ENCODE peak calls at places on chromosomes 3 and 15, in six cellular contexts. X is fibroblast of pulmonary artery, H is fibroblast of the aortic adventitia, K is cardiac muscle cell, P is neural crest cell, M is body of pancreas. V is an unnamed sample.

GRCh38 chr15:81809543-81809942 is 236.3 kb downstream of the MEX3B start:
- DNase-seq in H (peak; percentile 5), P (no peak), M (peak; percentile 30), K (peak; percentile 16), X (peak; percentile 7), V (peak; percentile 31)

GRCh38 chr3:38725726-38726410 is 76.4 kb upstream of the SCN5A start:
- DNase-seq in X (peak; percentile 28), K (peak; percentile 43), H (peak; percentile 69), P (no peak), M (no peak), V (no peak)

GRCh38 chr3:60114191-60114590 is 1064.4 kb upstream of the CFAP20DC start:
- DNase-seq in M (no peak), H (no peak), K (no peak), P (no peak), X (no peak), V (no peak)

GRCh38 chr3:195160257-195160898 is 110.6 kb downstream of the XXYLT1 start:
- DNase-seq in M (no peak), X (peak; percentile 67), K (peak; percentile 58), H (peak; percentile 77), P (no peak), V (no peak)

GRCh38 chr3:197520311-197521276 is 35.2 kb downstream of the BDH1 start:
- DNase-seq in K (peak; percentile 54), X (peak; percentile 33), M (peak; percentile 35), H (no peak), P (no peak), V (no peak)

GRCh38 chr3:189961525-189962161 is 159.1 kb downstream of the P3H2 start:
- DNase-seq in K (peak; percentile 85), X (peak; percentile 90), H (peak; percentile 89), P (peak; percentile 85), M (peak; percentile 84), V (peak; percentile 85)

GRCh38 chr15:51878446-51879386 is 49.3 kb downstream of the TMOD3 start:
- DNase-seq in X (peak; percentile 99), H (peak; percentile 97), P (no peak), K (peak; percentile 96), M (no peak), V (no peak)

GRCh38 chr15:85356276-85356675 is 24.1 kb upstream of the AKAP13 start:
- DNase-seq in P (no peak), M (no peak), X (no peak), H (peak; percentile 29), K (no peak), V (no peak)

GRCh38 chr15:100520132-100520921 is 8.4 kb downstream of the CERS3 start:
- DNase-seq in X (no peak), H (no peak), P (no peak), M (no peak), K (no peak), V (no peak)

GRCh38 chr3:33315826-33316225 is 38.6 kb downstream of the FBXL2 start:
- DNase-seq in K (peak; percentile 65), H (peak; percentile 71), P (no peak), X (peak; percentile 87), M (no peak), V (no peak)

GRCh38 chr15:53918180-53919079 is 59.8 kb upstream of the UNC13C start:
- DNase-seq in M (peak; percentile 15), P (no peak), H (no peak), X (no peak), K (no peak), V (no peak)

GRCh38 chr3:155876537-155876936 is 6.1 kb downstream of the GMPS start:
- DNase-seq in M (no peak), X (no peak), K (no peak), H (no peak), P (no peak), V (no peak)

GRCh38 chr15:96553006-96553405 is 222.5 kb downstream of the NR2F2 start:
- DNase-seq in K (no peak), P (no peak), H (no peak), X (no peak), M (no peak), V (no peak)

DNA sequence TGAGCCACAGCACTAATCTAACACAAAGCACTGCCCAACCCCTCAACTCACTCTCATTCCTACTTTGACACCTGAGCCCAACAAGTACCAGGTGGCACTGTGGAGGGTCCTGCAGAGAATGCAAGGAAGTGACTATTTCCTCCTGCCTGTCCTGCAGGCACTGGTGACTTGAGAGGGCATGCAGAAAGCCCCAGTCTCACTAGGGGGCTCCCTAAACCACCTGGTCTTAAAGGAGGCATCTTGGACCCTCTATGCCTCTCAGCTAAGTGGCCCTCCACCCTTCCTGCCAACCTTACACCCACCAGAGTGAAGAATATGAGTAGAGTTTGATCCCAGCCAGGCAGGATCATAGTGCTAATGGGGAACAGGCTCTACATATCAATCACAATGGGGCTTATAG is 15.2 kb downstream of the TRAIP start:
- DNase-seq in K (peak; percentile 30), H (peak; percentile 32), X (peak; percentile 44), P (peak; percentile 30), M (no peak), V (peak; percentile 50)
- TF ChIP-seq CTCF in K (peak; percentile 48), H (peak; percentile 56), X (peak; percentile 53), P (peak; percentile 43), M (no peak), V (peak; percentile 45)

DNA sequence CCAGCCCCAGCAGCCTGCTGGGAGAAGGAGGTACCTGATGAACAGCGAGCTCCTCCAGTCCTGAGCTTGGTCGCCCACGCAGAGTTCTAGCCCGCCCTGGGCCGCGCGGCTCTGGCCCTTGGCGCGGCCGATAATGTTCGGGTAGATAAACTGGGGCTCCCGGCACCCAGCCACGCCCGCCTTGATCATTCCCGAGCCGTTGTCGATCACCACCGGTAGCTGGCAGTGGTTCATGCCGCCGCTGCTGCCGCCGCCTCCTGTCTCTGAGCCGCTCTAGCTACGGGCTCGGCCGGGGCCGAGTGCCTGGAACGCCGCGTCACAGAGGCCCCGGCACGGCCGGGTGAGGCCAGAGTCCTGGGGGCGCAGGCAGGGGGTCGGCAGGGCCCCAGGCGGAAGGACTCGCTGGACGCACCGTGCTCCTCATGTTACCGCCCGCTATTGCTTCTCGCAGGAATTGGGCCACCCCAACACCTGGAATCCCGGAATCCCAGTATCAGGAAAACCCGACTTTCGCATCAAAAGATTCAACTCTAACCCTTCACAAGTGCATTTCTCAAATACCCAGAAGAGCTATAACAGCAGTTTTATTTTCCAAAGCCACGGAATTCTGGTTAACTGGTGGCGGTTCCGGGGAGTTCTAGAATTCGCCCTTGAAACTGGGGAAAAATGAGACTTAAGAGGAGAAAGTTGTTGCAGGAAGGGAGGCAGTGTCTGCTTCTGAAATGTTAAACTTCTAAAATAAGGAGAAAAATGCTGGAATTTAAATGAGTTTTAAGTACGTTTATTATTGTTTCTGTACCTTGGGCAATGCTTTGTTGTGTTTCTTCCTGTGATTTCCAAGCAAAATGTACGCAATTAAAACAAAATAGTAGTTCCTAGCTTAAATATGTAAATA is at the start of gene ACTRT3:
- DNase-seq in X (peak; percentile 66), M (peak; percentile 60), K (peak; percentile 82), H (peak; percentile 73), P (peak; percentile 71), V (peak; percentile 80)
- TF ChIP-seq CTCF in X (no peak), M (no peak), K (no peak), H (no peak), P (no peak), V (no peak)

DNA sequence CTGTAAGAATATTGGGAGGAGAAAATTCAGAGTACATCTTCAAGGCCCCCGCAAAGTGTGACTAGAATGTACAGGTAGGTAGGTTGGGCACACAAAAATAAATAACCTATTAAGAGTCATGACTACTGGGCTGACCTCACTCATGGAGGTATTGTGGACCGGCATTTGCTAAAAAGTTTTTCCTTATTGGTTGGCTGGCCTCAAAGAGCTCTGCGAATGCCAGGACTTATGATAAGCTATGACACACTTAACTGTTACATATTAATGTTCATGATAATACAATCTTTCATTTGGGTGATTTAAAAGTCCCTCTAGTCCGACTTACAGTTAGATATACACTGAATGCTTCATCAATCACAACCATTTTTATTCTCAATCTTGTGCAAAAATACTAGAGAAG is 329.3 kb downstream of the FOXP1 start:
- DNase-seq in X (peak; percentile 40), H (peak; percentile 71), K (peak; percentile 41), P (no peak), M (peak; percentile 65), V (no peak)
- TF ChIP-seq CTCF in X (no peak), H (no peak), K (no peak), P (no peak), M (peak; percentile 1), V (no peak)

GRCh38 chr15:50777045-50777444 is 11.5 kb upstream of the SPPL2A start:
- DNase-seq in M (no peak), P (no peak), K (no peak), X (no peak), H (no peak), V (no peak)
- TF ChIP-seq CTCF in M (no peak), P (peak; percentile 38), K (no peak), X (no peak), H (peak; percentile 12), V (no peak)

GRCh38 chr3:21013566-21013965 is 737.4 kb downstream of the ZNF385D start:
- DNase-seq in M (no peak), P (no peak), X (no peak), H (no peak), K (no peak), V (no peak)

GRCh38 chr3:21020681-21021080 is 730.3 kb downstream of the ZNF385D start:
- DNase-seq in K (no peak), P (no peak), X (no peak), M (no peak), H (no peak), V (no peak)

GRCh38 chr3:21020043-21020442 is 731.0 kb downstream of the ZNF385D start:
- DNase-seq in K (no peak), M (no peak), H (no peak), P (no peak), X (no peak), V (no peak)

DNA sequence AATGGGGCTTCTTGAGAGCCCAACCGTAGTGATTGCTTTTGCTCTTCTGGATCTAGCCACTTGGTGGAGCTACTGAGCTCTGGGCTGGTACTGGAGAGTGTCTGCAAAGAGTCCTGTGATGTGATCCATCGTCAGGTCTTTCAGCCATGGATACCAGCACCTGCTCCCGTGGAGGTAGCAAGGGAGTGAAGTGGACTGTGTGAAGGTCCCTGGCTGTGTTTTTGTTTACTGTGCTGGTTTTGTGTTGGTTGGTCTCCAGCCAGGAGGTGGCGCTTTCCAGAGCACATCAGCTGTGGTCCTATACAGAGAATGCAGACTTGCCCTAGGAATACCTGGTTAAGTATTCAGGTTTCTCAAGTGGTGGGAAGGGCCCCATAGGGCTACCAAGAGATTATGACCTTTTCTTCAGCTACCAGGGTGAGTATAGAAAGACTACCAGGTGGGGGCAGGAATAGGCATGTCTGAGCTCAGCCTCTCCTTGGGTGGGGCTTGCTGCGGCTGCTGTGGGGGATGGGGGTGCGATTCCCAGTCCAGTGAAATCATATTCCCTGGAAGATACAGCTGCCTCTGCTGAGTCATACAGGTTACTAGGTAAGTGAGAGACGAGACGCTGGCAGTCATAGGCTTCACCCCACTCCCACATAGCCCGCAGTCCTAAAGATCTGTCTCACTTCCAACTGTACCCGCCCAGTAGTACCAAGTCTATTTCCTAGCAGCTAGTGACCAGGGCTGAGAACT is 733.7 kb downstream of the ZNF385D start:
- DNase-seq in X (no peak), K (peak; percentile 2), H (peak; percentile 1), P (no peak), M (no peak), V (no peak)
- TF ChIP-seq CTCF in X (peak; percentile 28), K (peak; percentile 20), H (peak; percentile 30), P (peak; percentile 21), M (no peak), V (no peak)

V was measured in activated CD8-positive, alpha-beta T cell treated with anti-CD3 and anti-CD28 coated beads for 36 hours.